ENCODE peak calls at places on chromosomes 5 and 9, in eight cellular contexts. One of them, this sample, is unnamed.

GRCh38 chr9:737400-738120 is 103.9 kb upstream of the DMRT1 start:
- DNase-seq in GM20000: no peak
- DNase-seq in HCT116: no peak
- DNase-seq in AG09319: no peak
- DNase-seq in fibroblast of the aortic adventitia: no peak
- DNase-seq in hepatocyte: no peak
- DNase-seq in RWPE1: no peak
- DNase-seq in glutamatergic neuron: no peak
- DNase-seq in this sample: no peak

GRCh38 chr5:53045263-53045662 is 56.1 kb downstream of the ITGA2 start:
- DNase-seq in glutamatergic neuron: no peak
- DNase-seq in AG09319: no peak
- DNase-seq in hepatocyte: no peak
- DNase-seq in HCT116: no peak
- DNase-seq in RWPE1: no peak
- DNase-seq in GM20000: no peak
- DNase-seq in fibroblast of the aortic adventitia: peak
- DNase-seq in this sample: no peak

GRCh38 chr9:121485618-121486531 is 13.8 kb downstream of the GGTA1 start:
- DNase-seq in HCT116: no peak
- DNase-seq in GM20000: no peak
- DNase-seq in hepatocyte: no peak
- DNase-seq in fibroblast of the aortic adventitia: no peak
- DNase-seq in RWPE1: no peak
- DNase-seq in AG09319: no peak
- DNase-seq in glutamatergic neuron: no peak
- DNase-seq in this sample: no peak

GRCh38 chr5:141343242-141343952 is at the start of gene PCDHGA3:
- DNase-seq in glutamatergic neuron: no peak
- DNase-seq in RWPE1: no peak
- DNase-seq in hepatocyte: no peak
- DNase-seq in GM20000: peak
- DNase-seq in HCT116: no peak
- DNase-seq in AG09319: no peak
- DNase-seq in fibroblast of the aortic adventitia: peak
- DNase-seq in this sample: no peak

GRCh38 chr5:33233013-33233463 is 207.7 kb upstream of the TARS1 start:
- DNase-seq in AG09319: no peak
- DNase-seq in RWPE1: no peak
- DNase-seq in hepatocyte: peak
- DNase-seq in HCT116: no peak
- DNase-seq in fibroblast of the aortic adventitia: peak
- DNase-seq in GM20000: no peak
- DNase-seq in glutamatergic neuron: no peak
- DNase-seq in this sample: no peak

GRCh38 chr9:127746959-127747569 is 12.0 kb upstream of the TOR2A start:
- DNase-seq in HCT116: no peak
- DNase-seq in glutamatergic neuron: no peak
- DNase-seq in GM20000: no peak
- DNase-seq in hepatocyte: no peak
- DNase-seq in RWPE1: no peak
- DNase-seq in fibroblast of the aortic adventitia: no peak
- DNase-seq in AG09319: no peak
- DNase-seq in this sample: no peak

GRCh38 chr9:114348261-114348905 is 18.7 kb downstream of the ORM2 start:
- DNase-seq in hepatocyte: no peak
- DNase-seq in GM20000: peak
- DNase-seq in RWPE1: no peak
- DNase-seq in AG09319: no peak
- DNase-seq in HCT116: no peak
- DNase-seq in glutamatergic neuron: no peak
- DNase-seq in fibroblast of the aortic adventitia: no peak
- DNase-seq in this sample: no peak

GRCh38 chr5:93572773-93573626 is 8.0 kb downstream of the NR2F1-AS1 start:
- DNase-seq in GM20000: peak
- DNase-seq in AG09319: no peak
- DNase-seq in HCT116: no peak
- DNase-seq in glutamatergic neuron: peak
- DNase-seq in fibroblast of the aortic adventitia: peak
- DNase-seq in RWPE1: no peak
- DNase-seq in hepatocyte: no peak
- DNase-seq in this sample: peak

GRCh38 chr9:122346478-122347347 is 24.1 kb upstream of the PTGS1 start:
- DNase-seq in fibroblast of the aortic adventitia: no peak
- DNase-seq in hepatocyte: peak
- DNase-seq in HCT116: no peak
- DNase-seq in GM20000: peak
- DNase-seq in AG09319: no peak
- DNase-seq in glutamatergic neuron: peak
- DNase-seq in RWPE1: no peak
- DNase-seq in this sample: peak

GRCh38 chr5:132457371-132458225 is 33.0 kb downstream of the IRF1 start:
- DNase-seq in AG09319: peak
- DNase-seq in glutamatergic neuron: no peak
- DNase-seq in hepatocyte: no peak
- DNase-seq in fibroblast of the aortic adventitia: peak
- DNase-seq in RWPE1: no peak
- DNase-seq in HCT116: no peak
- DNase-seq in GM20000: no peak
- DNase-seq in this sample: no peak

GRCh38 chr9:121776009-121776738 is 124.7 kb downstream of the DAB2IP start:
- DNase-seq in hepatocyte: no peak
- DNase-seq in fibroblast of the aortic adventitia: no peak
- DNase-seq in glutamatergic neuron: no peak
- DNase-seq in RWPE1: no peak
- DNase-seq in HCT116: no peak
- DNase-seq in AG09319: no peak
- DNase-seq in GM20000: no peak
- DNase-seq in this sample: no peak

GRCh38 chr5:16819522-16820167 is 116.4 kb downstream of the MYO10 start:
- DNase-seq in glutamatergic neuron: no peak
- DNase-seq in hepatocyte: no peak
- DNase-seq in GM20000: no peak
- DNase-seq in RWPE1: no peak
- DNase-seq in AG09319: no peak
- DNase-seq in fibroblast of the aortic adventitia: peak
- DNase-seq in HCT116: no peak
- DNase-seq in this sample: no peak

GRCh38 chr9:95063300-95063699 is 254.2 kb downstream of the FANCC start:
- DNase-seq in AG09319: no peak
- DNase-seq in hepatocyte: no peak
- DNase-seq in glutamatergic neuron: no peak
- DNase-seq in GM20000: no peak
- DNase-seq in fibroblast of the aortic adventitia: no peak
- DNase-seq in HCT116: no peak
- DNase-seq in RWPE1: no peak
- DNase-seq in this sample: no peak

GRCh38 chr9:95107001-95107749 is 210.3 kb downstream of the FANCC start:
- DNase-seq in HCT116: no peak
- DNase-seq in GM20000: no peak
- DNase-seq in hepatocyte: no peak
- DNase-seq in AG09319: no peak
- DNase-seq in RWPE1: no peak
- DNase-seq in glutamatergic neuron: no peak
- DNase-seq in fibroblast of the aortic adventitia: peak
- DNase-seq in this sample: no peak

GRCh38 chr9:136725612-136726011 is 13.2 kb downstream of the DIPK1B start:
- DNase-seq in GM20000: no peak
- DNase-seq in AG09319: no peak
- DNase-seq in fibroblast of the aortic adventitia: no peak
- DNase-seq in RWPE1: peak
- DNase-seq in hepatocyte: peak
- DNase-seq in glutamatergic neuron: no peak
- DNase-seq in HCT116: no peak
- DNase-seq in this sample: no peak

GRCh38 chr5:179371681-179372675 is 26.7 kb upstream of the ADAMTS2 start:
- DNase-seq in HCT116: no peak
- DNase-seq in glutamatergic neuron: peak
- DNase-seq in fibroblast of the aortic adventitia: no peak
- DNase-seq in hepatocyte: no peak
- DNase-seq in RWPE1: no peak
- DNase-seq in AG09319: no peak
- DNase-seq in GM20000: no peak
- DNase-seq in this sample: no peak

GRCh38 chr9:19127881-19128719 is 808 bp upstream of the PLIN2 start:
- DNase-seq in fibroblast of the aortic adventitia: peak
- DNase-seq in glutamatergic neuron: peak
- DNase-seq in HCT116: no peak
- DNase-seq in RWPE1: no peak
- DNase-seq in hepatocyte: no peak
- DNase-seq in GM20000: no peak
- DNase-seq in AG09319: no peak
- DNase-seq in this sample: peak

GRCh38 chr5:96384353-96384752 is 48.7 kb downstream of the PCSK1 start:
- DNase-seq in fibroblast of the aortic adventitia: peak
- DNase-seq in glutamatergic neuron: no peak
- DNase-seq in hepatocyte: no peak
- DNase-seq in RWPE1: peak
- DNase-seq in AG09319: no peak
- DNase-seq in HCT116: peak
- DNase-seq in GM20000: no peak
- DNase-seq in this sample: no peak

GRCh38 chr5:151030377-151030776 is 10.0 kb downstream of the GPX3 start:
- DNase-seq in hepatocyte: no peak
- DNase-seq in GM20000: no peak
- DNase-seq in fibroblast of the aortic adventitia: peak
- DNase-seq in AG09319: no peak
- DNase-seq in RWPE1: no peak
- DNase-seq in HCT116: no peak
- DNase-seq in glutamatergic neuron: no peak
- DNase-seq in this sample: no peak

GRCh38 chr9:133054194-133054890 is 7.4 kb upstream of the CEL start:
- DNase-seq in AG09319: no peak
- DNase-seq in GM20000: no peak
- DNase-seq in fibroblast of the aortic adventitia: no peak
- DNase-seq in hepatocyte: no peak
- DNase-seq in glutamatergic neuron: no peak
- DNase-seq in HCT116: no peak
- DNase-seq in RWPE1: no peak
- DNase-seq in this sample: no peak

GRCh38 chr5:96821260-96821916 is 13.6 kb upstream of the ERAP1 start:
- DNase-seq in AG09319: no peak
- DNase-seq in HCT116: no peak
- DNase-seq in hepatocyte: no peak
- DNase-seq in glutamatergic neuron: no peak
- DNase-seq in GM20000: no peak
- DNase-seq in fibroblast of the aortic adventitia: no peak
- DNase-seq in RWPE1: no peak
- DNase-seq in this sample: no peak

GRCh38 chr5:76571595-76571994 is 51.6 kb downstream of the F2RL2 start:
- DNase-seq in glutamatergic neuron: no peak
- DNase-seq in AG09319: no peak
- DNase-seq in RWPE1: no peak
- DNase-seq in fibroblast of the aortic adventitia: no peak
- DNase-seq in HCT116: no peak
- DNase-seq in GM20000: no peak
- DNase-seq in hepatocyte: no peak
- DNase-seq in this sample: no peak
- TF ChIP-seq CTCF in glutamatergic neuron: peak
- TF ChIP-seq CTCF in AG09319: no peak
- TF ChIP-seq CTCF in RWPE1: no peak
- TF ChIP-seq CTCF in fibroblast of the aortic adventitia: peak
- TF ChIP-seq CTCF in HCT116: peak
- TF ChIP-seq CTCF in GM20000: no peak
- TF ChIP-seq CTCF in hepatocyte: no peak
- TF ChIP-seq CTCF in this sample: no peak

GRCh38 chr5:103442756-103443155 is 119.8 kb downstream of the NUDT12 start:
- DNase-seq in glutamatergic neuron: no peak
- DNase-seq in hepatocyte: no peak
- DNase-seq in RWPE1: no peak
- DNase-seq in GM20000: no peak
- DNase-seq in fibroblast of the aortic adventitia: no peak
- DNase-seq in AG09319: no peak
- DNase-seq in HCT116: no peak
- DNase-seq in this sample: no peak

GRCh38 chr5:103439007-103439406 is 123.6 kb downstream of the NUDT12 start:
- DNase-seq in fibroblast of the aortic adventitia: no peak
- DNase-seq in RWPE1: no peak
- DNase-seq in HCT116: no peak
- DNase-seq in hepatocyte: no peak
- DNase-seq in AG09319: no peak
- DNase-seq in GM20000: no peak
- DNase-seq in glutamatergic neuron: no peak
- DNase-seq in this sample: no peak

GRCh38 chr5:103445426-103446035 is 117.1 kb downstream of the NUDT12 start:
- DNase-seq in fibroblast of the aortic adventitia: no peak
- DNase-seq in HCT116: no peak
- DNase-seq in hepatocyte: no peak
- DNase-seq in glutamatergic neuron: no peak
- DNase-seq in AG09319: no peak
- DNase-seq in RWPE1: no peak
- DNase-seq in GM20000: no peak
- DNase-seq in this sample: no peak

GRCh38 chr5:103444333-103445038 is 118.1 kb downstream of the NUDT12 start:
- DNase-seq in RWPE1: no peak
- DNase-seq in glutamatergic neuron: no peak
- DNase-seq in GM20000: no peak
- DNase-seq in AG09319: no peak
- DNase-seq in fibroblast of the aortic adventitia: no peak
- DNase-seq in hepatocyte: peak
- DNase-seq in HCT116: no peak
- DNase-seq in this sample: no peak

GRCh38 chr5:103441523-103441922 is 121.1 kb downstream of the NUDT12 start:
- DNase-seq in HCT116: no peak
- DNase-seq in RWPE1: no peak
- DNase-seq in fibroblast of the aortic adventitia: no peak
- DNase-seq in GM20000: no peak
- DNase-seq in hepatocyte: no peak
- DNase-seq in AG09319: no peak
- DNase-seq in glutamatergic neuron: peak
- DNase-seq in this sample: no peak
- TF ChIP-seq CTCF in HCT116: peak
- TF ChIP-seq CTCF in RWPE1: no peak
- TF ChIP-seq CTCF in fibroblast of the aortic adventitia: no peak
- TF ChIP-seq CTCF in GM20000: no peak
- TF ChIP-seq CTCF in hepatocyte: no peak
- TF ChIP-seq CTCF in AG09319: no peak
- TF ChIP-seq CTCF in glutamatergic neuron: peak
- TF ChIP-seq CTCF in this sample: no peak

GRCh38 chr5:66724740-66725139 is 128.5 kb downstream of the MAST4 start:
- DNase-seq in RWPE1: no peak
- DNase-seq in fibroblast of the aortic adventitia: peak
- DNase-seq in AG09319: no peak
- DNase-seq in hepatocyte: no peak
- DNase-seq in glutamatergic neuron: no peak
- DNase-seq in GM20000: no peak
- DNase-seq in HCT116: no peak
- DNase-seq in this sample: no peak
- TF ChIP-seq CTCF in RWPE1: peak
- TF ChIP-seq CTCF in fibroblast of the aortic adventitia: peak
- TF ChIP-seq CTCF in AG09319: peak
- TF ChIP-seq CTCF in hepatocyte: peak
- TF ChIP-seq CTCF in glutamatergic neuron: no peak
- TF ChIP-seq CTCF in GM20000: no peak
- TF ChIP-seq CTCF in HCT116: peak
- TF ChIP-seq CTCF in this sample: peak

DNA sequence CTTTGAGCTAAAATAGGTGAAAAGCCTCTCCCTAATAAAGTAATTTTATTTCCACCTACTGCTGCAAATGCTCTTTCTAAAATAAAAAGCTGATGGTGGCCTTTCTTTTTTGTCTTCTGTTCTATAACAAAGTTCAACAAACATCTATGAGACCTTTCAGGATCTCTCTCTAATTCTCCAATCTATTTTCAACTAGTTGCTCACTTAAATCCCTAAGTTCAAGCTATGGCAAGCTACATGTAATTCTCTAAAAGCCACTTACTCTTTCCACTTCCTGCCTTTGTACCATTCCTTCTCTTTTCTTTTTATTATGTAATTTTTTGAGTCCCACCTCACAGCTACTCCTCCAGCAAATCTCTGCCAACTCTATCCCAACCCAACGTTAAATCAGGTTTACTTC is 20.9 kb downstream of the CHD1 start:
- DNase-seq in fibroblast of the aortic adventitia: no peak
- DNase-seq in GM20000: no peak
- DNase-seq in RWPE1: no peak
- DNase-seq in glutamatergic neuron: no peak
- DNase-seq in HCT116: no peak
- DNase-seq in AG09319: no peak
- DNase-seq in hepatocyte: no peak
- DNase-seq in this sample: no peak
- TF ChIP-seq CTCF in fibroblast of the aortic adventitia: no peak
- TF ChIP-seq CTCF in GM20000: no peak
- TF ChIP-seq CTCF in RWPE1: no peak
- TF ChIP-seq CTCF in glutamatergic neuron: no peak
- TF ChIP-seq CTCF in HCT116: no peak
- TF ChIP-seq CTCF in AG09319: no peak
- TF ChIP-seq CTCF in hepatocyte: no peak
- TF ChIP-seq CTCF in this sample: no peak